ENCODE peak calls at places on chromosomes 6 and 20, in six cellular contexts. One of them, this sample, is unnamed.

GRCh38 chr6:116568851-116569755 is 2.2 kb upstream of the RWDD1 start:
- DNase-seq in HFF-Myc: no peak
- DNase-seq in NCI-H526: no peak
- DNase-seq in GM13977: no peak
- DNase-seq in GOT3: no peak
- DNase-seq in stimulated activated naive CD4-positive, alpha-beta T cell treated with Interleukin-2 at 50 U/mL for 16 hours: no peak
- DNase-seq in this sample: no peak

GRCh38 chr20:53678315-53678989 is 84.8 kb upstream of the ZNF217 start:
- DNase-seq in HFF-Myc: no peak
- DNase-seq in GM13977: no peak
- DNase-seq in stimulated activated naive CD4-positive, alpha-beta T cell treated with Interleukin-2 at 50 U/mL for 16 hours: no peak
- DNase-seq in GOT3: no peak
- DNase-seq in NCI-H526: peak
- DNase-seq in this sample: no peak

GRCh38 chr20:38218566-38218885 is 42.0 kb downstream of the KIAA1755 start:
- DNase-seq in NCI-H526: no peak
- DNase-seq in GOT3: no peak
- DNase-seq in HFF-Myc: no peak
- DNase-seq in stimulated activated naive CD4-positive, alpha-beta T cell treated with Interleukin-2 at 50 U/mL for 16 hours: no peak
- DNase-seq in GM13977: peak
- DNase-seq in this sample: no peak

GRCh38 chr20:44052166-44052565 is 134.8 kb downstream of the JPH2 start:
- DNase-seq in HFF-Myc: no peak
- DNase-seq in stimulated activated naive CD4-positive, alpha-beta T cell treated with Interleukin-2 at 50 U/mL for 16 hours: no peak
- DNase-seq in GOT3: no peak
- DNase-seq in GM13977: no peak
- DNase-seq in NCI-H526: no peak
- DNase-seq in this sample: no peak

GRCh38 chr6:13089296-13089994 is 238.9 kb downstream of the TBC1D7 start:
- DNase-seq in GOT3: no peak
- DNase-seq in stimulated activated naive CD4-positive, alpha-beta T cell treated with Interleukin-2 at 50 U/mL for 16 hours: no peak
- DNase-seq in HFF-Myc: no peak
- DNase-seq in NCI-H526: no peak
- DNase-seq in GM13977: no peak
- DNase-seq in this sample: no peak

GRCh38 chr20:48460681-48461080 is 367.1 kb downstream of the PREX1 start:
- DNase-seq in GOT3: no peak
- DNase-seq in GM13977: no peak
- DNase-seq in NCI-H526: no peak
- DNase-seq in stimulated activated naive CD4-positive, alpha-beta T cell treated with Interleukin-2 at 50 U/mL for 16 hours: no peak
- DNase-seq in HFF-Myc: no peak
- DNase-seq in this sample: no peak

GRCh38 chr6:145895802-145896201 is 68.4 kb downstream of the SHPRH start:
- DNase-seq in GM13977: no peak
- DNase-seq in NCI-H526: no peak
- DNase-seq in GOT3: no peak
- DNase-seq in stimulated activated naive CD4-positive, alpha-beta T cell treated with Interleukin-2 at 50 U/mL for 16 hours: no peak
- DNase-seq in HFF-Myc: no peak
- DNase-seq in this sample: no peak

GRCh38 chr6:85017352-85017751 is 253.0 kb upstream of the TBX18 start:
- DNase-seq in GM13977: no peak
- DNase-seq in GOT3: no peak
- DNase-seq in HFF-Myc: no peak
- DNase-seq in stimulated activated naive CD4-positive, alpha-beta T cell treated with Interleukin-2 at 50 U/mL for 16 hours: no peak
- DNase-seq in NCI-H526: no peak
- DNase-seq in this sample: no peak

GRCh38 chr6:143579703-143580102 is 68.2 kb upstream of the FUCA2 start:
- DNase-seq in NCI-H526: no peak
- DNase-seq in GM13977: no peak
- DNase-seq in GOT3: no peak
- DNase-seq in HFF-Myc: no peak
- DNase-seq in stimulated activated naive CD4-positive, alpha-beta T cell treated with Interleukin-2 at 50 U/mL for 16 hours: no peak
- DNase-seq in this sample: peak

This sample was measured in fibroblast of the conjunctiva.